ENCODE peak calls at places on chromosome 6, in ten cellular contexts. Q, A, F, M, R, K, I, J, Z and B are unnamed samples.

GRCh38 chr6:97059473-97059872 is 134.9 kb downstream of the KLHL32 start:
- ATAC-seq in Q (no peak), A (no peak), F (peak), M (peak), R (peak), K (peak), I (peak), J (no peak), Z (no peak), B (no peak)

GRCh38 chr6:165013701-165014100 is 295.7 kb downstream of the C6orf118 start:
- ATAC-seq in Q (no peak), A (no peak), F (no peak), M (no peak), R (no peak), K (no peak), I (no peak), J (no peak), Z (no peak), B (no peak)

GRCh38 chr6:13027200-13027599 is 301.1 kb downstream of the TBC1D7 start:
- ATAC-seq in Q (peak), A (no peak), F (no peak), M (no peak), R (no peak), K (no peak), I (no peak), J (no peak), Z (no peak), B (no peak)

GRCh38 chr6:33683576-33684427 is 27.7 kb downstream of the UQCC2 start:
- ATAC-seq in Q (no peak), A (no peak), F (no peak), M (no peak), R (peak), K (peak), I (peak), J (no peak), Z (no peak), B (no peak)

GRCh38 chr6:10800810-10801209 is 37.5 kb downstream of the MAK start:
- ATAC-seq in Q (no peak), A (peak), F (peak), M (no peak), R (no peak), K (no peak), I (no peak), J (peak), Z (peak), B (peak)

GRCh38 chr6:168302534-168302933 is 17.0 kb downstream of the DACT2 start:
- ATAC-seq in Q (no peak), A (no peak), F (no peak), M (no peak), R (no peak), K (no peak), I (no peak), J (no peak), Z (no peak), B (no peak)

GRCh38 chr6:149761438-149761837 is 11.9 kb downstream of the PCMT1 start:
- ATAC-seq in Q (no peak), A (no peak), F (no peak), M (no peak), R (no peak), K (no peak), I (no peak), J (peak), Z (peak), B (no peak)

GRCh38 chr6:47924001-47924400 is 142.2 kb downstream of the OPN5 start:
- ATAC-seq in Q (no peak), A (no peak), F (no peak), M (no peak), R (no peak), K (no peak), I (no peak), J (no peak), Z (no peak), B (no peak)

GRCh38 chr6:164010446-164011071 is 596.0 kb downstream of the QKI start:
- ATAC-seq in Q (no peak), A (no peak), F (no peak), M (no peak), R (no peak), K (no peak), I (no peak), J (no peak), Z (no peak), B (no peak)

GRCh38 chr6:366972-367794 is 24.4 kb upstream of the IRF4 start:
- ATAC-seq in Q (no peak), A (no peak), F (no peak), M (no peak), R (no peak), K (no peak), I (no peak), J (peak), Z (peak), B (no peak)

GRCh38 chr6:135170849-135171248 is 10.3 kb upstream of the MYB start:
- ATAC-seq in Q (no peak), A (no peak), F (peak), M (no peak), R (peak), K (peak), I (peak), J (no peak), Z (no peak), B (peak)

GRCh38 chr6:134216304-134217029 is 101.4 kb downstream of the SGK1 start:
- ATAC-seq in Q (no peak), A (no peak), F (peak), M (no peak), R (no peak), K (no peak), I (no peak), J (peak), Z (peak), B (peak)

GRCh38 chr6:149854532-149854931 is 9.6 kb downstream of the LRP11 start:
- ATAC-seq in Q (no peak), A (peak), F (peak), M (no peak), R (no peak), K (no peak), I (no peak), J (peak), Z (peak), B (peak)

GRCh38 chr6:70557998-70558397 is 8.7 kb upstream of the SDHAF4 start:
- ATAC-seq in Q (no peak), A (no peak), F (no peak), M (no peak), R (peak), K (peak), I (peak), J (no peak), Z (no peak), B (no peak)

GRCh38 chr6:14736231-14736953 is 509.5 kb upstream of the JARID2 start:
- ATAC-seq in Q (no peak), A (no peak), F (no peak), M (no peak), R (peak), K (peak), I (peak), J (no peak), Z (no peak), B (no peak)

GRCh38 chr6:154849475-154849874 is 116.3 kb downstream of the SCAF8 start:
- ATAC-seq in Q (no peak), A (no peak), F (no peak), M (no peak), R (no peak), K (no peak), I (no peak), J (no peak), Z (no peak), B (no peak)

GRCh38 chr6:127483399-127484055 is 24.3 kb upstream of the KIAA0408 start:
- ATAC-seq in Q (no peak), A (no peak), F (no peak), M (no peak), R (no peak), K (peak), I (no peak), J (no peak), Z (no peak), B (no peak)

GRCh38 chr6:5986847-5987246 is 19.9 kb downstream of the NRN1 start:
- ATAC-seq in Q (no peak), A (no peak), F (no peak), M (no peak), R (peak), K (peak), I (peak), J (no peak), Z (no peak), B (no peak)

GRCh38 chr6:145147559-145147958 is 587.8 kb downstream of the EPM2A start:
- ATAC-seq in Q (no peak), A (no peak), F (peak), M (no peak), R (no peak), K (no peak), I (peak), J (no peak), Z (no peak), B (no peak)

GRCh38 chr6:133312006-133312405 is 70.8 kb downstream of the EYA4 start:
- ATAC-seq in Q (no peak), A (no peak), F (no peak), M (no peak), R (no peak), K (no peak), I (no peak), J (no peak), Z (no peak), B (no peak)

GRCh38 chr6:43967692-43968091 is 159.6 kb downstream of the MRPL14 start:
- ATAC-seq in Q (no peak), A (no peak), F (no peak), M (no peak), R (no peak), K (no peak), I (no peak), J (no peak), Z (no peak), B (no peak)

GRCh38 chr6:168414696-168415095 is 26.3 kb upstream of the SMOC2 start:
- ATAC-seq in Q (no peak), A (no peak), F (no peak), M (no peak), R (no peak), K (no peak), I (no peak), J (no peak), Z (no peak), B (no peak)

GRCh38 chr6:45209762-45210161 is 118.4 kb upstream of the RUNX2 start:
- ATAC-seq in Q (no peak), A (no peak), F (no peak), M (no peak), R (peak), K (peak), I (peak), J (no peak), Z (no peak), B (no peak)

GRCh38 chr6:144013486-144013909 is 5.4 kb upstream of the PLAGL1 start:
- ATAC-seq in Q (no peak), A (peak), F (peak), M (no peak), R (peak), K (no peak), I (no peak), J (peak), Z (peak), B (peak)

GRCh38 chr6:144334150-144334708 is 49.1 kb downstream of the UTRN start:
- ATAC-seq in Q (no peak), A (no peak), F (peak), M (no peak), R (peak), K (peak), I (peak), J (peak), Z (peak), B (peak)

GRCh38 chr6:24606200-24606599 is 39.8 kb downstream of the KIAA0319 start:
- ATAC-seq in Q (no peak), A (no peak), F (no peak), M (no peak), R (no peak), K (no peak), I (no peak), J (no peak), Z (no peak), B (no peak)

GRCh38 chr6:7542878-7543394 is 1.5 kb downstream of the DSP start:
- ATAC-seq in Q (peak), A (peak), F (peak), M (peak), R (no peak), K (no peak), I (no peak), J (peak), Z (peak), B (peak)

GRCh38 chr6:135104199-135104598 is 49.6 kb upstream of the HBS1L start:
- ATAC-seq in Q (no peak), A (no peak), F (no peak), M (no peak), R (no peak), K (no peak), I (no peak), J (no peak), Z (no peak), B (no peak)

GRCh38 chr6:157518399-157519250 is 137.6 kb downstream of the ZDHHC14 start:
- ATAC-seq in Q (no peak), A (no peak), F (no peak), M (no peak), R (no peak), K (no peak), I (no peak), J (no peak), Z (no peak), B (no peak)

GRCh38 chr6:42276008-42276890 is 58.6 kb upstream of the MRPS10 start:
- ATAC-seq in Q (no peak), A (no peak), F (no peak), M (no peak), R (no peak), K (no peak), I (no peak), J (no peak), Z (no peak), B (no peak)

GRCh38 chr6:157162756-157163433 is 160.4 kb downstream of the TMEM242 start:
- ATAC-seq in Q (no peak), A (no peak), F (no peak), M (no peak), R (no peak), K (no peak), I (no peak), J (no peak), Z (no peak), B (no peak)

GRCh38 chr6:45514454-45514853 is 136.7 kb upstream of the SUPT3H start:
- ATAC-seq in Q (no peak), A (no peak), F (peak), M (no peak), R (no peak), K (no peak), I (no peak), J (no peak), Z (peak), B (peak)

GRCh38 chr6:47276377-47276776 is 33.3 kb downstream of the TNFRSF21 start:
- ATAC-seq in Q (no peak), A (no peak), F (no peak), M (no peak), R (no peak), K (no peak), I (no peak), J (no peak), Z (no peak), B (no peak)

GRCh38 chr6:38572186-38572813 is 67.4 kb downstream of the BTBD9 start:
- ATAC-seq in Q (no peak), A (no peak), F (peak), M (no peak), R (peak), K (peak), I (peak), J (peak), Z (peak), B (no peak)

GRCh38 chr6:31779908-31780307 is 2.8 kb upstream of the VWA7 start:
- ATAC-seq in Q (no peak), A (no peak), F (no peak), M (no peak), R (no peak), K (no peak), I (no peak), J (no peak), Z (no peak), B (no peak)